ENCODE peak calls at places on chromosomes 4 and X, in five cellular contexts. Q is K562, P is GM12878, G is H1, F is HepG2. C is an unnamed sample.
A peak's percentile ranks its signal among the peaks of the same experiment; 100 is the strongest.

GRCh38 chr4:47873877-47874571 is 36.2 kb upstream of the CORIN start:
- DNase-seq in Q (no peak), P (no peak), G (no peak), F (no peak), C (no peak)

GRCh38 chr4:124092101-124093057 is 620.2 kb downstream of the ANKRD50 start:
- DNase-seq in Q (no peak), P (no peak), G (no peak), F (no peak), C (no peak)

GRCh38 chr4:52982246-52982950 is 120.3 kb downstream of the RASL11B start:
- DNase-seq in Q (peak; percentile 18), P (no peak), G (no peak), F (peak; percentile 32), C (peak; percentile 28)

GRCh38 chr4:159290321-159291030 is 187.6 kb downstream of the RAPGEF2 start:
- DNase-seq in Q (no peak), P (no peak), G (no peak), F (no peak), C (no peak)

GRCh38 chr4:2441393-2442174 is 22.8 kb downstream of the CFAP99 start:
- DNase-seq in Q (peak; percentile 95), P (peak; percentile 35), G (peak; percentile 91), F (peak; percentile 80), C (peak; percentile 85)

GRCh38 chr4:76687730-76688441 is 210.1 kb downstream of the SOWAHB start:
- DNase-seq in Q (no peak), P (no peak), G (no peak), F (no peak), C (no peak)

GRCh38 chrX:85994228-85994627 is 53.1 kb downstream of the CHM start:
- DNase-seq in Q (no peak), P (no peak), G (no peak), F (peak; percentile 10), C (no peak)

GRCh38 chr4:113116414-113117345 is 67.2 kb downstream of the ANK2 start:
- DNase-seq in Q (no peak), P (no peak), G (no peak), F (no peak), C (no peak)

GRCh38 chr4:113288691-113289090 is 239.2 kb downstream of the ANK2 start:
- DNase-seq in Q (no peak), P (no peak), G (no peak), F (no peak), C (no peak)

GRCh38 chrX:41789374-41789773 is 65.4 kb downstream of the GPR82 start:
- DNase-seq in Q (no peak), P (no peak), G (no peak), F (no peak), C (no peak)

GRCh38 chr4:39348371-39349265 is 17.5 kb downstream of the RFC1 start:
- DNase-seq in Q (no peak), P (no peak), G (no peak), F (peak; percentile 41), C (no peak)

DNA sequence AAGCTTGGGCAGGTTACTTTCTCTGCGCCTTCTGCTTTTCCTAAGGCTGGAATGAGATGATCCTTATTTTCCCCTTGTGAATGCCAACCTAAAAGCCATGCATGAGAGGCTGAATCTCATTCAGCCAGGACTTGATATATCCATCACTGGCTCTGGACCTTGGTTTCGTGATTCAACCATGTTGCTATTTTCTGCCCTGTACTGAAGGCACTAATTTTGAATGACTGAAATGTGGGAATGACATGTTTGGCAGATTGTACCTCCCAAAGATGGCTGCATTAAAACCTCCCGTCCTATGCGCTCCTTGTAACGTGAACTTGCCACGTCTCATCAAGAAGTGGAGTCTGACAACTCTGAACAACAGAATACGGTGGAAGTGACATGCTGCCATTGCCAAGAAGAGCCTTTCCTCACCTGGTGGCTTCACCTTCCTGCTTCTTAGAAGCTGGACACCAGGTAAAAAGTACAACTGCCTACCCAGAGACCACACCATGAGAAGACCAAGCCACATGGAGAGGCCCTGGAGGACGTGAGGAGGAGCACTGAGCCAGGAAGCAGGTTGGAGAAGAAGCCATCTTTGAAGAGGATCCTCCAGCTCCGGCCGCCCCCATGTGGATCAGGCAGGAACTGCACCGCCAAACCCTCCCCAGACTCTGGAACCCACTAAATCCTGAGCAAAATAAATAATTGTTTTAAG is 174.5 kb downstream of the NSUN7 start:
- DNase-seq in Q (peak; percentile 79), P (peak; percentile 12), G (peak; percentile 93), F (peak; percentile 28), C (peak; percentile 32)
- TF ChIP-seq SP1 in Q (no peak), P (no peak), G (no peak), F (no peak), C (no peak)

GRCh38 chr4:59994118-59994517 is 1206.0 kb upstream of the ADGRL3 start:
- DNase-seq in Q (no peak), P (no peak), G (no peak), F (peak; percentile 2), C (no peak)
- TF ChIP-seq ZNF274 in Q (no peak), P (no peak), G (no peak), F (no peak), C (no peak)

DNA sequence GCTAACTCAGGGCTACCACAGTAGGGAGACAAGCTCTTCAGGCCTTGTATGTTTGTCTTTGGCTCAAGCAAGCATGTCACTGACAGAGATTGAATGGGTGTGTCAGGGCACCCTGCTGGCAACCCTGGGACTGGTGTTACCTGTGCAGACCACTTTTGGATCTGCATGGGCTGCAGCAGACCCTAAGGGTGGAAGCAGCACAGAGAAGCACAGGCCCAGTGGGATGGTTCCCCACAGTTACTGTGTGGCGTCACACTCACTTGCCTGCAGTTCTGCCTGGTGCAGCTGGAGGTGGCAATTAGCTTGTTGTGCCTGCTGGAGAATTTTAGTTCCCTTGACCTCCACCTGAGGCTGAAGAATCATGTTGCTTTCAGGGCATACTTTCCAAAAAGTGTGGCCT is 46.0 kb downstream of the ZNF185 start:
- DNase-seq in Q (no peak), P (no peak), G (no peak), F (no peak), C (no peak)
- TF ChIP-seq SP1 in Q (no peak), P (no peak), G (no peak), F (no peak), C (no peak)

GRCh38 chr4:185640809-185641675 is 105.7 kb upstream of the PDLIM3 start:
- DNase-seq in Q (peak; percentile 16), P (peak; percentile 12), G (no peak), F (peak; percentile 76), C (peak; percentile 63)
- TF ChIP-seq ZNF274 in Q (no peak), P (no peak), G (no peak), F (no peak), C (no peak)

GRCh38 chr4:73451404-73451803 is 15.4 kb downstream of the AFP start:
- DNase-seq in Q (no peak), P (no peak), G (no peak), F (no peak), C (no peak)
- TF ChIP-seq SP1 in Q (no peak), P (no peak), G (no peak), F (no peak), C (no peak)

DNA sequence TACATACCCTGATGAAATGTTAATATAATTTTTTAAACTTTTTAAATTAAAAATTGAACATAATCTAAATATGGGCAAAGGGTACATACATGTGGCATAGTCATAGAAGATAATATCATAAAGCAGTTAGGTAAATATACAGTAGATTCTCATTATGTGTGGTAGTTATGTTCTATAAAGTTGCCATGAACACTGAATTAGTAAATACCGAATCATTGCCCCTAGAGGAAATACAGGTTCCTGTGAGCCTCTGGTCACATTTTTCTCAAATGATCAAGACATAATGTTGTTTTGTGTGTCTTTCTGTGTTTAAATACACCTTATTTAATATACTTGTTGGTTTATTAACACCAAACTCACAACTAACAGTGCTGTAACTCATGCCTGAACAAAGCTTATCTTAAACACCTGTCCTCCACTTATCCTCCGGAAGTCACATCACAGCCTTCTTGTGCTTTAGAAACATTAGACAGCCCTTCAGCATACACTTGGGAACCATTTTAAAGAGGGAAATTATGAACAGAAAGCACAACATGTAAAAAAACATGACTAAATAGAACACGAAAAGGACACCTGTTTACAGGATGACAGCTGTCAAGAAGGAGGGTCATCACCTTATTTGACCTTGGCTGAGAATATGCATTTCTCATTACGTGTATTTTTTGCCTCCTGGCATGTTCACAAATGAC is 169.4 kb upstream of the NAP1L5 start:
- DNase-seq in Q (no peak), P (no peak), G (no peak), F (no peak), C (no peak)
- TF ChIP-seq ZNF274 in Q (no peak), P (no peak), G (no peak), F (no peak), C (no peak)

C was measured in HCT116.